ENCODE peak calls at places on chromosomes 3 and 15, in five cellular contexts. One of them, this sample, is unnamed.

GRCh38 chr3:123113889-123114450 is 47.1 kb downstream of the PDIA5 start:
- DNase-seq in NCI-H524 treated with DMSO at 0.1 percent for 48 hours: no peak
- DNase-seq in stimulated activated CD8-positive, alpha-beta memory T cell treated with anti-CD3 and anti-CD28 coated beads, Interleukin-15, amount 100 ng/mL, for 24 hours: no peak
- DNase-seq in left cardiac atrium: no peak
- DNase-seq in cardiac fibroblast: no peak
- DNase-seq in this sample: no peak

GRCh38 chr15:51971353-51972133 is at the start of gene LEO1:
- DNase-seq in cardiac fibroblast: peak
- DNase-seq in stimulated activated CD8-positive, alpha-beta memory T cell treated with anti-CD3 and anti-CD28 coated beads, Interleukin-15, amount 100 ng/mL, for 24 hours: peak
- DNase-seq in left cardiac atrium: peak
- DNase-seq in NCI-H524 treated with DMSO at 0.1 percent for 48 hours: peak
- DNase-seq in this sample: peak

GRCh38 chr3:14451844-14452533 is 49.6 kb downstream of the SLC6A6 start:
- DNase-seq in NCI-H524 treated with DMSO at 0.1 percent for 48 hours: no peak
- DNase-seq in cardiac fibroblast: peak
- DNase-seq in left cardiac atrium: peak
- DNase-seq in stimulated activated CD8-positive, alpha-beta memory T cell treated with anti-CD3 and anti-CD28 coated beads, Interleukin-15, amount 100 ng/mL, for 24 hours: no peak
- DNase-seq in this sample: no peak

GRCh38 chr3:160224256-160224655 is 966 bp upstream of the C3orf80 start:
- DNase-seq in NCI-H524 treated with DMSO at 0.1 percent for 48 hours: no peak
- DNase-seq in cardiac fibroblast: no peak
- DNase-seq in left cardiac atrium: no peak
- DNase-seq in stimulated activated CD8-positive, alpha-beta memory T cell treated with anti-CD3 and anti-CD28 coated beads, Interleukin-15, amount 100 ng/mL, for 24 hours: no peak
- DNase-seq in this sample: no peak

GRCh38 chr3:138933981-138934691 is 12.8 kb downstream of the FOXL2 start:
- DNase-seq in NCI-H524 treated with DMSO at 0.1 percent for 48 hours: no peak
- DNase-seq in cardiac fibroblast: no peak
- DNase-seq in stimulated activated CD8-positive, alpha-beta memory T cell treated with anti-CD3 and anti-CD28 coated beads, Interleukin-15, amount 100 ng/mL, for 24 hours: no peak
- DNase-seq in left cardiac atrium: no peak
- DNase-seq in this sample: no peak

GRCh38 chr3:25495726-25496125 is 67.7 kb downstream of the RARB start:
- DNase-seq in stimulated activated CD8-positive, alpha-beta memory T cell treated with anti-CD3 and anti-CD28 coated beads, Interleukin-15, amount 100 ng/mL, for 24 hours: no peak
- DNase-seq in NCI-H524 treated with DMSO at 0.1 percent for 48 hours: no peak
- DNase-seq in cardiac fibroblast: no peak
- DNase-seq in left cardiac atrium: no peak
- DNase-seq in this sample: no peak

GRCh38 chr15:66798426-66799061 is 96.5 kb downstream of the SMAD6 start:
- DNase-seq in cardiac fibroblast: peak
- DNase-seq in stimulated activated CD8-positive, alpha-beta memory T cell treated with anti-CD3 and anti-CD28 coated beads, Interleukin-15, amount 100 ng/mL, for 24 hours: no peak
- DNase-seq in left cardiac atrium: no peak
- DNase-seq in NCI-H524 treated with DMSO at 0.1 percent for 48 hours: no peak
- DNase-seq in this sample: no peak

GRCh38 chr3:152466784-152467183 is 198.1 kb downstream of the MBNL1 start:
- DNase-seq in stimulated activated CD8-positive, alpha-beta memory T cell treated with anti-CD3 and anti-CD28 coated beads, Interleukin-15, amount 100 ng/mL, for 24 hours: no peak
- DNase-seq in left cardiac atrium: no peak
- DNase-seq in NCI-H524 treated with DMSO at 0.1 percent for 48 hours: no peak
- DNase-seq in cardiac fibroblast: peak
- DNase-seq in this sample: no peak

GRCh38 chr3:59064276-59064675 is 14.5 kb upstream of the CFAP20DC start:
- DNase-seq in cardiac fibroblast: no peak
- DNase-seq in NCI-H524 treated with DMSO at 0.1 percent for 48 hours: no peak
- DNase-seq in stimulated activated CD8-positive, alpha-beta memory T cell treated with anti-CD3 and anti-CD28 coated beads, Interleukin-15, amount 100 ng/mL, for 24 hours: no peak
- DNase-seq in left cardiac atrium: no peak
- DNase-seq in this sample: no peak

GRCh38 chr3:151278223-151278622 is at the start of gene P2RY14:
- DNase-seq in NCI-H524 treated with DMSO at 0.1 percent for 48 hours: no peak
- DNase-seq in cardiac fibroblast: no peak
- DNase-seq in left cardiac atrium: no peak
- DNase-seq in stimulated activated CD8-positive, alpha-beta memory T cell treated with anti-CD3 and anti-CD28 coated beads, Interleukin-15, amount 100 ng/mL, for 24 hours: no peak
- DNase-seq in this sample: no peak

GRCh38 chr3:55723653-55724406 is 236.7 kb upstream of the WNT5A start:
- DNase-seq in stimulated activated CD8-positive, alpha-beta memory T cell treated with anti-CD3 and anti-CD28 coated beads, Interleukin-15, amount 100 ng/mL, for 24 hours: no peak
- DNase-seq in cardiac fibroblast: no peak
- DNase-seq in left cardiac atrium: no peak
- DNase-seq in NCI-H524 treated with DMSO at 0.1 percent for 48 hours: no peak
- DNase-seq in this sample: no peak

GRCh38 chr15:39124925-39125625 is 455.8 kb upstream of the THBS1 start:
- DNase-seq in cardiac fibroblast: peak
- DNase-seq in left cardiac atrium: no peak
- DNase-seq in NCI-H524 treated with DMSO at 0.1 percent for 48 hours: no peak
- DNase-seq in stimulated activated CD8-positive, alpha-beta memory T cell treated with anti-CD3 and anti-CD28 coated beads, Interleukin-15, amount 100 ng/mL, for 24 hours: no peak
- DNase-seq in this sample: no peak

GRCh38 chr15:90001062-90001682 is at the start of gene ZNF710:
- DNase-seq in NCI-H524 treated with DMSO at 0.1 percent for 48 hours: no peak
- DNase-seq in cardiac fibroblast: peak
- DNase-seq in left cardiac atrium: peak
- DNase-seq in stimulated activated CD8-positive, alpha-beta memory T cell treated with anti-CD3 and anti-CD28 coated beads, Interleukin-15, amount 100 ng/mL, for 24 hours: no peak
- DNase-seq in this sample: peak

GRCh38 chr3:156349111-156349510 is 205.8 kb downstream of the SSR3 start:
- DNase-seq in cardiac fibroblast: no peak
- DNase-seq in stimulated activated CD8-positive, alpha-beta memory T cell treated with anti-CD3 and anti-CD28 coated beads, Interleukin-15, amount 100 ng/mL, for 24 hours: no peak
- DNase-seq in NCI-H524 treated with DMSO at 0.1 percent for 48 hours: no peak
- DNase-seq in left cardiac atrium: no peak
- DNase-seq in this sample: no peak

GRCh38 chr15:65954289-65954741 is 85.0 kb downstream of the RAB11A start:
- DNase-seq in stimulated activated CD8-positive, alpha-beta memory T cell treated with anti-CD3 and anti-CD28 coated beads, Interleukin-15, amount 100 ng/mL, for 24 hours: no peak
- DNase-seq in cardiac fibroblast: peak
- DNase-seq in left cardiac atrium: no peak
- DNase-seq in NCI-H524 treated with DMSO at 0.1 percent for 48 hours: no peak
- DNase-seq in this sample: no peak

GRCh38 chr15:101394056-101394630 is 95.4 kb downstream of the PCSK6 start:
- DNase-seq in cardiac fibroblast: no peak
- DNase-seq in stimulated activated CD8-positive, alpha-beta memory T cell treated with anti-CD3 and anti-CD28 coated beads, Interleukin-15, amount 100 ng/mL, for 24 hours: no peak
- DNase-seq in NCI-H524 treated with DMSO at 0.1 percent for 48 hours: no peak
- DNase-seq in left cardiac atrium: no peak
- DNase-seq in this sample: no peak

GRCh38 chr15:32853667-32854066 is 135.9 kb downstream of the GREM1 start:
- DNase-seq in NCI-H524 treated with DMSO at 0.1 percent for 48 hours: no peak
- DNase-seq in cardiac fibroblast: no peak
- DNase-seq in stimulated activated CD8-positive, alpha-beta memory T cell treated with anti-CD3 and anti-CD28 coated beads, Interleukin-15, amount 100 ng/mL, for 24 hours: no peak
- DNase-seq in left cardiac atrium: no peak
- DNase-seq in this sample: no peak

GRCh38 chr3:20668411-20668810 is 482.4 kb upstream of the SGO1 start:
- DNase-seq in stimulated activated CD8-positive, alpha-beta memory T cell treated with anti-CD3 and anti-CD28 coated beads, Interleukin-15, amount 100 ng/mL, for 24 hours: no peak
- DNase-seq in cardiac fibroblast: peak
- DNase-seq in left cardiac atrium: no peak
- DNase-seq in NCI-H524 treated with DMSO at 0.1 percent for 48 hours: no peak
- DNase-seq in this sample: no peak

GRCh38 chr3:106168941-106169340 is 300.1 kb upstream of the CBLB start:
- DNase-seq in stimulated activated CD8-positive, alpha-beta memory T cell treated with anti-CD3 and anti-CD28 coated beads, Interleukin-15, amount 100 ng/mL, for 24 hours: no peak
- DNase-seq in cardiac fibroblast: no peak
- DNase-seq in NCI-H524 treated with DMSO at 0.1 percent for 48 hours: no peak
- DNase-seq in left cardiac atrium: no peak
- DNase-seq in this sample: no peak

GRCh38 chr3:58237940-58238681 is 519 bp downstream of the ABHD6 start:
- DNase-seq in NCI-H524 treated with DMSO at 0.1 percent for 48 hours: no peak
- DNase-seq in left cardiac atrium: peak
- DNase-seq in stimulated activated CD8-positive, alpha-beta memory T cell treated with anti-CD3 and anti-CD28 coated beads, Interleukin-15, amount 100 ng/mL, for 24 hours: no peak
- DNase-seq in cardiac fibroblast: no peak
- DNase-seq in this sample: no peak

GRCh38 chr15:65723786-65724354 is 68.2 kb downstream of the DENND4A start:
- DNase-seq in left cardiac atrium: no peak
- DNase-seq in cardiac fibroblast: no peak
- DNase-seq in NCI-H524 treated with DMSO at 0.1 percent for 48 hours: no peak
- DNase-seq in stimulated activated CD8-positive, alpha-beta memory T cell treated with anti-CD3 and anti-CD28 coated beads, Interleukin-15, amount 100 ng/mL, for 24 hours: no peak
- DNase-seq in this sample: no peak

GRCh38 chr3:42264399-42265058 is 1.5 kb downstream of the CCK start:
- DNase-seq in NCI-H524 treated with DMSO at 0.1 percent for 48 hours: no peak
- DNase-seq in cardiac fibroblast: peak
- DNase-seq in stimulated activated CD8-positive, alpha-beta memory T cell treated with anti-CD3 and anti-CD28 coated beads, Interleukin-15, amount 100 ng/mL, for 24 hours: no peak
- DNase-seq in left cardiac atrium: peak
- DNase-seq in this sample: peak

GRCh38 chr15:99992611-99993231 is 259.5 kb upstream of the LYSMD4 start:
- DNase-seq in left cardiac atrium: no peak
- DNase-seq in stimulated activated CD8-positive, alpha-beta memory T cell treated with anti-CD3 and anti-CD28 coated beads, Interleukin-15, amount 100 ng/mL, for 24 hours: no peak
- DNase-seq in NCI-H524 treated with DMSO at 0.1 percent for 48 hours: no peak
- DNase-seq in cardiac fibroblast: no peak
- DNase-seq in this sample: no peak

GRCh38 chr3:118487734-118488133 is 546.9 kb downstream of the IGSF11 start:
- DNase-seq in stimulated activated CD8-positive, alpha-beta memory T cell treated with anti-CD3 and anti-CD28 coated beads, Interleukin-15, amount 100 ng/mL, for 24 hours: no peak
- DNase-seq in cardiac fibroblast: no peak
- DNase-seq in left cardiac atrium: no peak
- DNase-seq in NCI-H524 treated with DMSO at 0.1 percent for 48 hours: no peak
- DNase-seq in this sample: no peak

GRCh38 chr15:81273200-81273599 is 50.7 kb downstream of the STARD5 start:
- DNase-seq in left cardiac atrium: no peak
- DNase-seq in stimulated activated CD8-positive, alpha-beta memory T cell treated with anti-CD3 and anti-CD28 coated beads, Interleukin-15, amount 100 ng/mL, for 24 hours: no peak
- DNase-seq in NCI-H524 treated with DMSO at 0.1 percent for 48 hours: no peak
- DNase-seq in cardiac fibroblast: no peak
- DNase-seq in this sample: no peak

GRCh38 chr3:72123908-72124441 is 339.0 kb upstream of the PROK2 start:
- DNase-seq in left cardiac atrium: peak
- DNase-seq in cardiac fibroblast: peak
- DNase-seq in stimulated activated CD8-positive, alpha-beta memory T cell treated with anti-CD3 and anti-CD28 coated beads, Interleukin-15, amount 100 ng/mL, for 24 hours: no peak
- DNase-seq in NCI-H524 treated with DMSO at 0.1 percent for 48 hours: no peak
- DNase-seq in this sample: no peak

GRCh38 chr15:33547876-33548275 is 237.1 kb downstream of the RYR3 start:
- DNase-seq in cardiac fibroblast: peak
- DNase-seq in left cardiac atrium: peak
- DNase-seq in stimulated activated CD8-positive, alpha-beta memory T cell treated with anti-CD3 and anti-CD28 coated beads, Interleukin-15, amount 100 ng/mL, for 24 hours: no peak
- DNase-seq in NCI-H524 treated with DMSO at 0.1 percent for 48 hours: no peak
- DNase-seq in this sample: no peak

GRCh38 chr3:143726727-143727126 is 121.5 kb downstream of the SLC9A9 start:
- DNase-seq in left cardiac atrium: no peak
- DNase-seq in NCI-H524 treated with DMSO at 0.1 percent for 48 hours: no peak
- DNase-seq in stimulated activated CD8-positive, alpha-beta memory T cell treated with anti-CD3 and anti-CD28 coated beads, Interleukin-15, amount 100 ng/mL, for 24 hours: no peak
- DNase-seq in cardiac fibroblast: no peak
- DNase-seq in this sample: no peak

GRCh38 chr3:58326267-58326932 is 6.3 kb upstream of the PXK start:
- DNase-seq in stimulated activated CD8-positive, alpha-beta memory T cell treated with anti-CD3 and anti-CD28 coated beads, Interleukin-15, amount 100 ng/mL, for 24 hours: no peak
- DNase-seq in left cardiac atrium: no peak
- DNase-seq in cardiac fibroblast: no peak
- DNase-seq in NCI-H524 treated with DMSO at 0.1 percent for 48 hours: no peak
- DNase-seq in this sample: no peak

GRCh38 chr3:194440756-194441155 is 41.7 kb upstream of the GP5 start:
- DNase-seq in cardiac fibroblast: no peak
- DNase-seq in stimulated activated CD8-positive, alpha-beta memory T cell treated with anti-CD3 and anti-CD28 coated beads, Interleukin-15, amount 100 ng/mL, for 24 hours: no peak
- DNase-seq in NCI-H524 treated with DMSO at 0.1 percent for 48 hours: no peak
- DNase-seq in left cardiac atrium: no peak
- DNase-seq in this sample: no peak

GRCh38 chr3:53885239-53885638 is 3.3 kb upstream of the ACTR8 start:
- DNase-seq in cardiac fibroblast: no peak
- DNase-seq in NCI-H524 treated with DMSO at 0.1 percent for 48 hours: no peak
- DNase-seq in stimulated activated CD8-positive, alpha-beta memory T cell treated with anti-CD3 and anti-CD28 coated beads, Interleukin-15, amount 100 ng/mL, for 24 hours: no peak
- DNase-seq in left cardiac atrium: no peak
- DNase-seq in this sample: no peak

GRCh38 chr3:31802981-31803380 is 178.1 kb downstream of the OSBPL10 start:
- DNase-seq in stimulated activated CD8-positive, alpha-beta memory T cell treated with anti-CD3 and anti-CD28 coated beads, Interleukin-15, amount 100 ng/mL, for 24 hours: no peak
- DNase-seq in cardiac fibroblast: no peak
- DNase-seq in NCI-H524 treated with DMSO at 0.1 percent for 48 hours: no peak
- DNase-seq in left cardiac atrium: no peak
- DNase-seq in this sample: no peak

GRCh38 chr3:128488995-128489859 is 3.8 kb downstream of the GATA2 start:
- DNase-seq in left cardiac atrium: peak
- DNase-seq in stimulated activated CD8-positive, alpha-beta memory T cell treated with anti-CD3 and anti-CD28 coated beads, Interleukin-15, amount 100 ng/mL, for 24 hours: no peak
- DNase-seq in cardiac fibroblast: peak
- DNase-seq in NCI-H524 treated with DMSO at 0.1 percent for 48 hours: no peak
- DNase-seq in this sample: peak

GRCh38 chr15:48177383-48177874 is 666 bp downstream of the MYEF2 start:
- DNase-seq in left cardiac atrium: no peak
- DNase-seq in cardiac fibroblast: peak
- DNase-seq in NCI-H524 treated with DMSO at 0.1 percent for 48 hours: peak
- DNase-seq in stimulated activated CD8-positive, alpha-beta memory T cell treated with anti-CD3 and anti-CD28 coated beads, Interleukin-15, amount 100 ng/mL, for 24 hours: peak
- DNase-seq in this sample: peak

GRCh38 chr15:50945725-50946124 is 37.2 kb downstream of the AP4E1 start:
- DNase-seq in cardiac fibroblast: peak
- DNase-seq in NCI-H524 treated with DMSO at 0.1 percent for 48 hours: no peak
- DNase-seq in left cardiac atrium: no peak
- DNase-seq in stimulated activated CD8-positive, alpha-beta memory T cell treated with anti-CD3 and anti-CD28 coated beads, Interleukin-15, amount 100 ng/mL, for 24 hours: no peak
- DNase-seq in this sample: no peak

GRCh38 chr15:79455943-79456342 is 23.8 kb downstream of the MINAR1 start:
- DNase-seq in stimulated activated CD8-positive, alpha-beta memory T cell treated with anti-CD3 and anti-CD28 coated beads, Interleukin-15, amount 100 ng/mL, for 24 hours: no peak
- DNase-seq in NCI-H524 treated with DMSO at 0.1 percent for 48 hours: no peak
- DNase-seq in left cardiac atrium: no peak
- DNase-seq in cardiac fibroblast: no peak
- DNase-seq in this sample: no peak

GRCh38 chr3:40615916-40616315 is 91.2 kb downstream of the ZNF621 start:
- DNase-seq in stimulated activated CD8-positive, alpha-beta memory T cell treated with anti-CD3 and anti-CD28 coated beads, Interleukin-15, amount 100 ng/mL, for 24 hours: no peak
- DNase-seq in left cardiac atrium: no peak
- DNase-seq in cardiac fibroblast: no peak
- DNase-seq in NCI-H524 treated with DMSO at 0.1 percent for 48 hours: no peak
- DNase-seq in this sample: no peak

GRCh38 chr3:127170794-127171193 is 22.1 kb upstream of the PRR23E start:
- DNase-seq in cardiac fibroblast: peak
- DNase-seq in stimulated activated CD8-positive, alpha-beta memory T cell treated with anti-CD3 and anti-CD28 coated beads, Interleukin-15, amount 100 ng/mL, for 24 hours: no peak
- DNase-seq in left cardiac atrium: no peak
- DNase-seq in NCI-H524 treated with DMSO at 0.1 percent for 48 hours: no peak
- DNase-seq in this sample: no peak

GRCh38 chr15:52095597-52096262 is 16.8 kb downstream of the BCL2L10 start:
- DNase-seq in stimulated activated CD8-positive, alpha-beta memory T cell treated with anti-CD3 and anti-CD28 coated beads, Interleukin-15, amount 100 ng/mL, for 24 hours: no peak
- DNase-seq in cardiac fibroblast: peak
- DNase-seq in left cardiac atrium: no peak
- DNase-seq in NCI-H524 treated with DMSO at 0.1 percent for 48 hours: no peak
- DNase-seq in this sample: no peak

GRCh38 chr3:71726106-71726505 is 904 bp upstream of the EIF4E3 start:
- DNase-seq in stimulated activated CD8-positive, alpha-beta memory T cell treated with anti-CD3 and anti-CD28 coated beads, Interleukin-15, amount 100 ng/mL, for 24 hours: no peak
- DNase-seq in NCI-H524 treated with DMSO at 0.1 percent for 48 hours: no peak
- DNase-seq in cardiac fibroblast: no peak
- DNase-seq in left cardiac atrium: no peak
- DNase-seq in this sample: no peak